ENCODE peak calls at places on chromosomes 3 and 15, in ten cellular contexts. Q is mucosa of descending colon, D is right lobe of liver, F is HepG2, Z is tibial nerve, B is mammary epithelial cell, T is RWPE2, I is cardiac fibroblast, Y is cardiac muscle cell, J is stomach. L is an unnamed sample.

GRCh38 chr3:105791134-105791533 is 77.7 kb downstream of the CBLB start:
- DNase-seq in Q (no peak), D (no peak), F (no peak), Z (peak), B (no peak), T (no peak), I (peak), Y (peak), J (no peak), L (peak)

GRCh38 chr3:112873632-112874031 is 27.0 kb upstream of the CD200R1L start:
- DNase-seq in Q (no peak), D (no peak), F (no peak), Z (no peak), B (no peak), T (no peak), I (no peak), Y (no peak), J (no peak), L (no peak)

GRCh38 chr3:67011414-67012131 is 13.5 kb downstream of the KBTBD8 start:
- DNase-seq in Q (no peak), D (no peak), F (no peak), Z (no peak), B (no peak), T (no peak), I (no peak), Y (no peak), J (no peak), L (no peak)

GRCh38 chr3:184300377-184300717 is 1.3 kb downstream of the PSMD2 start:
- DNase-seq in Q (no peak), D (no peak), F (no peak), Z (no peak), B (peak), T (no peak), I (peak), Y (no peak), J (no peak), L (peak)

GRCh38 chr3:151282921-151283320 is 4.6 kb upstream of the P2RY14 start:
- DNase-seq in Q (no peak), D (no peak), F (peak), Z (no peak), B (peak), T (no peak), I (peak), Y (peak), J (no peak), L (peak)

GRCh38 chr3:72032435-72033118 is 247.6 kb upstream of the PROK2 start:
- DNase-seq in Q (no peak), D (no peak), F (no peak), Z (no peak), B (no peak), T (no peak), I (no peak), Y (no peak), J (no peak), L (no peak)

GRCh38 chr3:66093981-66094380 is 55.3 kb upstream of the MAGI1 start:
- DNase-seq in Q (no peak), D (no peak), F (no peak), Z (no peak), B (no peak), T (no peak), I (no peak), Y (no peak), J (no peak), L (no peak)

GRCh38 chr3:51319271-51319670 is 65.8 kb upstream of the MANF start:
- DNase-seq in Q (no peak), D (no peak), F (no peak), Z (no peak), B (no peak), T (no peak), I (peak), Y (no peak), J (no peak), L (no peak)

GRCh38 chr3:167750273-167750971 is 14.9 kb downstream of the SERPINI1 start:
- DNase-seq in Q (no peak), D (no peak), F (no peak), Z (no peak), B (no peak), T (no peak), I (no peak), Y (no peak), J (no peak), L (no peak)

GRCh38 chr3:62445267-62445666 is 71.9 kb upstream of the FEZF2 start:
- DNase-seq in Q (no peak), D (no peak), F (peak), Z (no peak), B (peak), T (no peak), I (peak), Y (peak), J (no peak), L (peak)

GRCh38 chr15:93974804-93975481 is 256.4 kb upstream of the MCTP2 start:
- DNase-seq in Q (no peak), D (no peak), F (peak), Z (peak), B (peak), T (no peak), I (peak), Y (peak), J (no peak), L (no peak)

GRCh38 chr15:91704343-91704742 is 149.2 kb upstream of the SLCO3A1 start:
- DNase-seq in Q (no peak), D (no peak), F (no peak), Z (no peak), B (no peak), T (no peak), I (no peak), Y (peak), J (peak), L (no peak)

GRCh38 chr3:159168788-159169187 is 366.9 kb downstream of the MFSD1 start:
- DNase-seq in Q (no peak), D (no peak), F (no peak), Z (no peak), B (peak), T (no peak), I (no peak), Y (no peak), J (no peak), L (no peak)

GRCh38 chr3:106281231-106281630 is 412.4 kb upstream of the CBLB start:
- DNase-seq in Q (no peak), D (no peak), F (no peak), Z (no peak), B (no peak), T (no peak), I (no peak), Y (peak), J (no peak), L (no peak)

GRCh38 chr3:40398346-40398745 is 11.4 kb downstream of the ENTPD3 start:
- DNase-seq in Q (no peak), D (no peak), F (peak), Z (no peak), B (peak), T (no peak), I (no peak), Y (peak), J (no peak), L (peak)

GRCh38 chr3:46908294-46908985 is 30.9 kb downstream of the PTH1R start:
- DNase-seq in Q (no peak), D (peak), F (no peak), Z (peak), B (no peak), T (peak), I (peak), Y (peak), J (no peak), L (peak)
- TF ChIP-seq CTCF in Q (no peak), D (peak), F (peak), Z (no peak), B (peak), T (no peak), I (no peak), Y (peak), J (no peak), L (peak)

DNA sequence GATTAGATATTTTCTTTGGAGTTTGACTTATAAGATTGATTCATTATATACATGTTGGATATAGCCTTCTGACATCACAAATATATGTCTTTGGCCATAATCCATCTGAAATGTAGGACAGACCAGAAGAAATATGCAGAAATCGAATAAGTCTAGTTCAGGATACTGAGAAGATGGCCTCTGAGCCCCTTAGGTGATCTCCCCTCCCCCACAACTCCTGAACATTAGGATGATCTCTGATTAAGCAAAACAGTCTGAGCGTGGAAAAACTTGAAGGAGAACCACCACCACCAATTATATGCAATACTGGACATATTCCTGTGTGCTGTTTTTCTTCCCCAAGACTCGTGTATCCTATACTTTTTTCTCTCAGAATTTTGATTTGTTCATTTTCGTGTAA is 3.2 kb downstream of the SETD5 start:
- DNase-seq in Q (no peak), D (no peak), F (no peak), Z (no peak), B (no peak), T (no peak), I (no peak), Y (no peak), J (no peak), L (no peak)
- H3K4me3 ChIP-seq in Q (no peak), D (peak), F (peak), Z (no peak), B (peak), T (peak), I (peak), Y (peak), J (no peak), L (peak)

DNA sequence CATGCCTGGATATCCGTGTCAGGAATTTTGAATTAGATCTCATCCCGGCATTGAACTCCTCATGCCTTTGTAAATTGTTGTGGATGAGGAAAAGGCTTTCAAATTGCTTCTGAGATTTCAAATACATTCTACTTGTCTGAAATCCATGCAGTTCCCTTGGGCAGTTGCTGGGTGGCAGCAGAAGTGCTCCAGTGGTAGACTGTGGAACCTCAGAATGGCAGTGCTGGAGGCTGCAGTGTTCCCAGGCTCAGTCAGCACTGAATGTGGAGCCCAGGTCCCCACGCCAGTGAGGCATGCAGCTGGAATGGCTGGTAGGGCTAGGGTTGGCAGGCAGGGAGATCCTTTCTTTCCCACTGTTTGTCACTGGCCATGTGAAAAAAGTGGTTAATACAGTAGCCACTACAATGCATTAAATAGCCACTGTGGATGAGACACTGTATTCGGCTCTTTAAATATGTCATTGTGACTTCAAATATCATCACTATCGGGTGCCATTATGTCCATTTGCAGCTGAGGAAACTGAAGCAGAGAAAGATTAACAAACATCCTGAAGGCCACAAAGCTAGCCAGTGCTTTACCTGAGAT is 98.6 kb downstream of the TPRG1 start:
- DNase-seq in Q (peak), D (peak), F (peak), Z (no peak), B (peak), T (peak), I (peak), Y (peak), J (peak), L (peak)
- TF ChIP-seq CTCF in Q (peak), D (peak), F (peak), Z (no peak), B (peak), T (peak), I (peak), Y (peak), J (peak), L (peak)

GRCh38 chr3:55687526-55687925 is 200.4 kb upstream of the WNT5A start:
- DNase-seq in Q (no peak), D (no peak), F (no peak), Z (no peak), B (no peak), T (no peak), I (no peak), Y (no peak), J (no peak), L (no peak)

GRCh38 chr3:55683666-55684270 is 196.7 kb upstream of the WNT5A start:
- DNase-seq in Q (no peak), D (no peak), F (no peak), Z (no peak), B (no peak), T (no peak), I (no peak), Y (no peak), J (no peak), L (no peak)

GRCh38 chr3:55678521-55679216 is 191.6 kb upstream of the WNT5A start:
- DNase-seq in Q (no peak), D (no peak), F (no peak), Z (peak), B (no peak), T (no peak), I (no peak), Y (no peak), J (no peak), L (no peak)

GRCh38 chr3:55686720-55687254 is 199.7 kb upstream of the WNT5A start:
- DNase-seq in Q (no peak), D (no peak), F (no peak), Z (peak), B (no peak), T (no peak), I (peak), Y (peak), J (no peak), L (no peak)

DNA sequence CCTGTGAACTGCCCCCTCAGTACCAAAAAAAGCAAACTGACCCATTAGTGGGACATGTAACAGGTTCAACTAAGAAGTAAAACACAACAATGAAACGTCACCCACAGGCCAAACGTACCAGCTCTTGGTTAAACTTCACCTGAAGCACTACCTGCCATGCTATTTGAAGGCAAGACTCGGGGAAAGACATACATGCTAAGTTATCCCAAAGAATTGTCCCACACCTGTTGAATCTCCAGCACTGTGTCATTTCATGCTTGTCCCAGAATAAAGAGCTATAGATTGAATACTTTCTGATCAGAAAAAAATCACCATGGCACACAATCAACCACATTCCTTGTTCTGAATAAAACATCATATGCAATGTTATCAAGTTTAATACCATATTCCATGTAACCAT is 195.4 kb upstream of the WNT5A start:
- DNase-seq in Q (no peak), D (no peak), F (no peak), Z (no peak), B (no peak), T (no peak), I (no peak), Y (no peak), J (no peak), L (no peak)
- H3K4me3 ChIP-seq in Q (no peak), D (no peak), F (no peak), Z (no peak), B (no peak), T (no peak), I (no peak), Y (no peak), J (no peak), L (no peak)

GRCh38 chr3:100761211-100761921 is 52.1 kb downstream of the TFG start:
- DNase-seq in Q (no peak), D (peak), F (peak), Z (no peak), B (no peak), T (no peak), I (no peak), Y (no peak), J (no peak), L (no peak)
- TF ChIP-seq CTCF in Q (no peak), D (peak), F (peak), Z (no peak), B (peak), T (no peak), I (peak), Y (no peak), J (no peak), L (no peak)

GRCh38 chr15:98946301-98947255 is 61.0 kb downstream of the PGPEP1L start:
- DNase-seq in Q (no peak), D (no peak), F (no peak), Z (no peak), B (no peak), T (no peak), I (no peak), Y (no peak), J (no peak), L (peak)
- H3K4me3 ChIP-seq in Q (no peak), D (no peak), F (no peak), Z (no peak), B (no peak), T (no peak), I (no peak), Y (no peak), J (no peak), L (no peak)

DNA sequence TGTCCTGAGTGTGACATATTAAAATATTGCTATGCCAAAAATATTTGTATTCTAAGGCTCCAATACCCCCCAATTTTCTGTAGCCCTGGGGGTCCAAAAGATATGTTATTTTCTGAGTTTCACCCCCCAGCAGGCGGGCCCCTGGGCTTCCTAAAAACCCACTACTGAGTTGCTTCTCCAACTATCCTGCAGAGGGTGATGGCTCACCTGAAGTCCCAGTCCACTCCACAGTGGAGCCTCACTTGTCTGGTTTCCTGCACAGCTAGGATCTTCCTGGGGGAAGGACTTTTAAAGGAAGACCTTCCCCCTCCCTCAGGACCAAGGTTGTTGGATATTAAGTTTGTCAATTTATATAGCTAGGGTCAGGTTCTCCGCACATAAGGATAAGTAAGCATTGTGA is 1181.4 kb downstream of the ROBO2 start:
- DNase-seq in Q (no peak), D (no peak), F (no peak), Z (no peak), B (no peak), T (no peak), I (no peak), Y (no peak), J (no peak), L (no peak)
- TF ChIP-seq CTCF in Q (no peak), D (no peak), F (no peak), Z (no peak), B (no peak), T (no peak), I (no peak), Y (no peak), J (no peak), L (no peak)

GRCh38 chr15:87572381-87572780 is 684.2 kb downstream of the NTRK3 start:
- DNase-seq in Q (no peak), D (no peak), F (no peak), Z (no peak), B (no peak), T (no peak), I (no peak), Y (no peak), J (no peak), L (no peak)
- H3K4me3 ChIP-seq in Q (no peak), D (no peak), F (no peak), Z (no peak), B (no peak), T (no peak), I (no peak), Y (no peak), J (no peak), L (no peak)

DNA sequence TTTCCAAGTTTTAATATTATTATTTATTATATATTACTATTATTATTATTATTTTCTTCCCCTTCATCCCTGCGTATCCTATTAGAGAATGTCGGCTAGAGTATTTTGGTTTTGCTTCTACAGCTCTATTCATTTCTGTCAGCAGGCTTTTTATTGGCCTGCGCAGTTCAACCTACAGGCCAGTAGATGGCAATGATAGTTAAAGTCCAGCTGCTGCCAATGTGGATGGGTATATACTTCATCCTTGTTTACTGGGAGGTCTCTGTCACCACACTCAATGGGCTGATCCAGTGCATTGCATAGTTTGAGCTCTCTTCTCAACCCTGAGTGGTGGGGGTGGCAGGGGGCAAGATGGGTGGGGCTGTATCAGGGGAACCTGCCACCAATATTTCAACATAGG is 799.8 kb downstream of the NSUN3 start:
- DNase-seq in Q (no peak), D (no peak), F (peak), Z (no peak), B (no peak), T (no peak), I (peak), Y (peak), J (no peak), L (no peak)
- TF ChIP-seq CTCF in Q (no peak), D (peak), F (peak), Z (no peak), B (peak), T (peak), I (peak), Y (peak), J (peak), L (peak)